ENCODE peak calls at places on chromosome 16, in nine cellular contexts. P is stimulated activated CD4-positive, alpha-beta T cell treated with anti-CD3 and anti-CD28 coated beads, Interleukin-1b, Interleukin-23, amount 100 ng/mL, for 24 hours; U is NCI-H748 treated with DMSO at 0.1 percent for 48 hours; N is RCC 7860; K is NCI-H1694; S is ELR; D is astrocyte of the hippocampus; W is anterior cingulate cortex; J is memory B cell. G is an unnamed sample.

GRCh38 chr16:86680661-86681439 is 102.5 kb downstream of the FOXL1 start:
- DNase-seq in K (no peak), J (no peak), N (no peak), S (peak; percentile 57), P (no peak), D (peak; percentile 65), U (no peak), W (no peak), G (no peak)

GRCh38 chr16:306911-307370 is 24.0 kb downstream of the PDIA2 start:
- DNase-seq in U (no peak), W (peak; percentile 20), N (no peak), S (no peak), P (no peak), K (no peak), J (no peak), D (no peak), G (no peak)

GRCh38 chr16:60203525-60204124 is 1469.5 kb upstream of the GOT2 start:
- DNase-seq in S (peak; percentile 57), N (no peak), U (no peak), W (no peak), P (no peak), D (peak; percentile 49), J (no peak), K (no peak), G (no peak)

GRCh38 chr16:52265446-52265861 is 281.5 kb downstream of the TOX3 start:
- DNase-seq in N (no peak), K (no peak), S (no peak), D (peak; percentile 37), P (no peak), U (peak; percentile 94), J (no peak), W (no peak), G (no peak)

GRCh38 chr16:27867122-27868110 is 196.1 kb downstream of the GSG1L start:
- DNase-seq in P (no peak), S (peak; percentile 88), K (no peak), W (peak; percentile 44), D (peak; percentile 72), J (no peak), U (peak; percentile 24), N (peak; percentile 62), G (no peak)

GRCh38 chr16:87851601-87852000 is 17.7 kb downstream of the SLC7A5 start:
- DNase-seq in D (no peak), J (no peak), U (no peak), S (no peak), K (no peak), W (no peak), N (no peak), P (no peak), G (no peak)

GRCh38 chr16:21159281-21159951 is 942 bp downstream of the LDAF1 start:
- DNase-seq in N (no peak), W (no peak), K (no peak), D (peak; percentile 41), S (peak; percentile 18), P (no peak), U (no peak), J (peak; percentile 16), G (peak; percentile 43)

GRCh38 chr16:87847785-87848675 is 21.3 kb downstream of the SLC7A5 start:
- DNase-seq in W (peak; percentile 75), U (no peak), K (no peak), P (no peak), N (no peak), D (peak; percentile 46), J (no peak), S (no peak), G (no peak)

GRCh38 chr16:67191995-67192681 is at the start of gene E2F4:
- DNase-seq in K (peak; percentile 42), D (peak; percentile 97), P (peak; percentile 63), S (peak; percentile 96), U (peak; percentile 38), J (peak; percentile 83), N (peak; percentile 77), W (peak; percentile 91), G (peak; percentile 88)

GRCh38 chr16:3223913-3224515 is 10.9 kb downstream of the ZNF200 start:
- DNase-seq in U (no peak), S (peak; percentile 9), P (no peak), D (no peak), W (no peak), J (no peak), K (no peak), N (no peak), G (no peak)

GRCh38 chr16:56357765-56358322 is 67.5 kb downstream of the AMFR start:
- DNase-seq in U (no peak), D (no peak), W (no peak), J (no peak), S (no peak), N (no peak), K (no peak), P (no peak), G (no peak)

GRCh38 chr16:9122342-9122741 is 30.9 kb downstream of the HAPSTR1 start:
- DNase-seq in W (no peak), P (no peak), J (no peak), D (no peak), N (no peak), S (no peak), K (no peak), U (no peak), G (no peak)

GRCh38 chr16:77171750-77172635 is 19.0 kb upstream of the MON1B start:
- DNase-seq in S (peak; percentile 68), K (peak; percentile 80), W (no peak), N (peak; percentile 43), P (no peak), D (peak; percentile 77), J (peak; percentile 53), U (peak; percentile 59), G (peak; percentile 26)

GRCh38 chr16:68031951-68032350 is 8.9 kb downstream of the DUS2 start:
- DNase-seq in N (peak; percentile 63), K (no peak), U (no peak), S (peak; percentile 64), D (peak; percentile 12), J (no peak), W (no peak), P (no peak), G (no peak)

GRCh38 chr16:70717065-70717464 is 31.2 kb upstream of the MTSS2 start:
- DNase-seq in D (no peak), U (no peak), W (no peak), N (no peak), K (no peak), P (no peak), S (no peak), J (no peak), G (no peak)

GRCh38 chr16:30046178-30046577 is 15.1 kb upstream of the TLCD3B start:
- DNase-seq in U (no peak), J (no peak), W (no peak), S (no peak), P (no peak), K (no peak), D (no peak), N (no peak), G (no peak)

GRCh38 chr16:10317425-10318001 is 68.3 kb upstream of the ATF7IP2 start:
- DNase-seq in D (no peak), U (no peak), J (no peak), K (no peak), W (no peak), N (no peak), P (no peak), S (no peak), G (no peak)

GRCh38 chr16:50578147-50578546 is 30.0 kb downstream of the NKD1 start:
- DNase-seq in D (no peak), S (no peak), W (no peak), K (no peak), J (no peak), N (no peak), U (no peak), P (no peak), G (peak; percentile 18)

GRCh38 chr16:19696961-19697360 is 21.1 kb downstream of the KNOP1 start:
- DNase-seq in J (no peak), S (no peak), W (peak; percentile 44), D (no peak), P (no peak), N (no peak), U (no peak), K (no peak), G (no peak)